ENCODE peak calls at places on chromosomes 7 and 10, in nine cellular contexts. Y is NCI-H1417; J is mesenteric fat pad; O is activated CD8-positive, alpha-beta memory T cell treated with anti-CD3 and anti-CD28 coated beads, Interleukin-2, amount 10 ng/mL, durations not matched to agents 7 days and 5 days; D is GM12878; V is H7; H is GM19239; U is amniotic stem cell; M is SJSA1. I is an unnamed sample.

GRCh38 chr7:37342665-37343471 is 105.8 kb downstream of the ELMO1 start:
- DNase-seq in O (peak; percentile 83), V (no peak), H (no peak), U (no peak), J (no peak), M (no peak), D (peak; percentile 69), Y (no peak), I (peak; percentile 47)

GRCh38 chr7:16421333-16422099 is at the start of gene CRPPA:
- DNase-seq in V (peak; percentile 68), H (peak; percentile 3), O (peak; percentile 56), Y (peak; percentile 91), U (no peak), M (peak; percentile 68), D (no peak), J (no peak), I (peak; percentile 37)

GRCh38 chr7:93728292-93728691 is 153.8 kb upstream of the CALCR start:
- DNase-seq in U (no peak), D (no peak), O (no peak), H (no peak), Y (no peak), M (no peak), J (no peak), V (no peak), I (no peak)

GRCh38 chr7:6284461-6285360 is 12.3 kb upstream of the CYTH3 start:
- DNase-seq in V (no peak), Y (no peak), O (no peak), M (peak; percentile 52), H (no peak), J (no peak), D (no peak), U (no peak), I (no peak)

GRCh38 chr10:96673318-96674099 is 46.8 kb downstream of the PIK3AP1 start:
- DNase-seq in D (peak; percentile 67), J (no peak), M (peak; percentile 31), V (no peak), H (peak; percentile 44), Y (no peak), U (no peak), O (no peak), I (peak; percentile 36)

GRCh38 chr10:114349505-114350211 is 54.6 kb downstream of the AFAP1L2 start:
- DNase-seq in O (no peak), D (no peak), U (no peak), H (no peak), M (no peak), Y (no peak), J (no peak), V (no peak), I (no peak)

GRCh38 chr7:18210382-18210781 is 182.7 kb upstream of the PRPS1L1 start:
- DNase-seq in D (no peak), V (no peak), O (no peak), H (no peak), J (no peak), M (no peak), Y (no peak), U (no peak), I (no peak)

GRCh38 chr10:15494850-15495249 is 123.8 kb upstream of the FAM171A1 start:
- DNase-seq in H (no peak), V (no peak), M (no peak), D (no peak), U (no peak), Y (no peak), O (no peak), J (no peak), I (no peak)

GRCh38 chr10:61975107-61975932 is 73.8 kb downstream of the ARID5B start:
- DNase-seq in O (no peak), H (no peak), M (peak; percentile 48), D (no peak), U (peak; percentile 30), J (no peak), Y (peak; percentile 27), V (no peak), I (no peak)

GRCh38 chr10:93657757-93658156 is 44.6 kb downstream of the FRA10AC1 start:
- DNase-seq in H (no peak), V (no peak), Y (no peak), M (no peak), J (no peak), D (no peak), O (no peak), U (no peak), I (no peak)

GRCh38 chr10:113557389-113558321 is 4.8 kb downstream of the HABP2 start:
- DNase-seq in H (no peak), V (peak; percentile 55), Y (no peak), U (no peak), O (no peak), J (no peak), D (no peak), M (no peak), I (no peak)

GRCh38 chr7:3028071-3028766 is 15.4 kb downstream of the CARD11 start:
- DNase-seq in U (no peak), V (no peak), O (no peak), D (no peak), M (peak; percentile 81), H (no peak), J (peak; percentile 77), Y (no peak), I (no peak)

GRCh38 chr10:51074238-51075028 is at the start of gene PRKG1:
- DNase-seq in J (peak; percentile 92), O (no peak), V (peak; percentile 77), M (peak; percentile 20), U (peak; percentile 53), D (no peak), H (no peak), Y (peak; percentile 36), I (no peak)

GRCh38 chr7:25557379-25557916 is 329.2 kb upstream of the NPVF start:
- DNase-seq in H (no peak), M (no peak), O (no peak), V (no peak), D (no peak), J (no peak), U (no peak), Y (no peak), I (no peak)

GRCh38 chr7:115135769-115136410 is 214.0 kb downstream of the MDFIC start:
- DNase-seq in V (no peak), Y (no peak), J (no peak), M (no peak), D (no peak), O (no peak), U (no peak), H (no peak), I (peak; percentile 5)

GRCh38 chr7:104231054-104232046 is 23.5 kb upstream of the ORC5 start:
- DNase-seq in O (peak; percentile 64), Y (peak; percentile 34), U (peak; percentile 35), J (no peak), M (peak; percentile 34), V (peak; percentile 71), H (peak; percentile 48), D (no peak), I (peak; percentile 67)

GRCh38 chr7:112882506-112882905 is 92.3 kb upstream of the TMEM168 start:
- DNase-seq in U (no peak), O (no peak), D (no peak), J (no peak), H (no peak), Y (no peak), V (no peak), M (no peak), I (no peak)

GRCh38 chr10:50407077-50407801 is 155.9 kb upstream of the ASAH2 start:
- DNase-seq in O (no peak), D (no peak), U (no peak), H (no peak), J (no peak), V (peak; percentile 53), M (no peak), Y (no peak), I (no peak)

GRCh38 chr7:22782616-22783232 is 39.9 kb downstream of the TOMM7 start:
- DNase-seq in U (no peak), O (peak; percentile 82), V (peak; percentile 86), M (peak; percentile 51), Y (peak; percentile 6), J (no peak), D (no peak), H (peak; percentile 74), I (peak; percentile 83)

GRCh38 chr7:134515569-134516468 is 11.5 kb upstream of the AKR1B10 start:
- DNase-seq in M (peak; percentile 88), V (no peak), J (no peak), O (no peak), D (no peak), H (no peak), Y (no peak), U (peak; percentile 40), I (no peak)

GRCh38 chr7:42932861-42933591 is 850 bp downstream of the MRPL32 start:
- DNase-seq in Y (peak; percentile 28), O (no peak), U (no peak), V (peak; percentile 23), J (no peak), D (no peak), H (no peak), M (peak; percentile 35), I (no peak)

GRCh38 chr7:67535590-67535989 is 539.0 kb downstream of the TYW1 start:
- DNase-seq in Y (no peak), M (no peak), H (no peak), O (no peak), J (no peak), U (no peak), D (no peak), V (no peak), I (no peak)

GRCh38 chr10:17123062-17123661 is 6.4 kb downstream of the CUBN start:
- DNase-seq in Y (no peak), V (no peak), D (no peak), H (no peak), M (peak; percentile 76), O (no peak), J (no peak), U (peak; percentile 78), I (no peak)

GRCh38 chr10:9634466-9634865 is 1383.2 kb upstream of the CELF2 start:
- DNase-seq in J (no peak), V (no peak), O (no peak), Y (no peak), M (no peak), U (no peak), D (no peak), H (no peak), I (no peak)

GRCh38 chr7:41219276-41219675 is 483.6 kb downstream of the INHBA start:
- DNase-seq in O (no peak), H (no peak), J (no peak), Y (no peak), U (no peak), M (no peak), V (peak; percentile 19), D (no peak), I (no peak)

GRCh38 chr7:118202056-118202455 is 18.1 kb downstream of the LSM8 start:
- DNase-seq in V (no peak), Y (no peak), O (no peak), M (no peak), U (no peak), H (no peak), J (no peak), D (no peak), I (no peak)

GRCh38 chr7:30201161-30201666 is 66.4 kb downstream of the MTURN start:
- DNase-seq in Y (no peak), U (no peak), M (no peak), D (peak; percentile 51), H (no peak), V (no peak), J (no peak), O (no peak), I (peak; percentile 36)

GRCh38 chr7:101911800-101912705 is 94.6 kb downstream of the CUX1 start:
- DNase-seq in V (no peak), D (no peak), H (no peak), M (no peak), U (no peak), J (no peak), Y (no peak), O (no peak), I (no peak)

I was measured in GM20000.